ENCODE peak calls at places on chromosome 4, in five cellular contexts. B, N, E, Q and C are unnamed samples.

GRCh38 chr4:138952405-138952804 is 63.2 kb upstream of the NOCT start:
- DNase-seq in E (no peak), B (no peak), Q (no peak), N (no peak), C (no peak)

GRCh38 chr4:182799515-182800215 is 117.5 kb downstream of the DCTD start:
- DNase-seq in N (no peak), B (no peak), E (no peak), Q (no peak), C (no peak)

GRCh38 chr4:1033840-1034551 is 22.6 kb downstream of the FGFRL1 start:
- DNase-seq in Q (no peak), E (no peak), B (no peak), N (no peak), C (no peak)

GRCh38 chr4:168695288-168695687 is 198.4 kb downstream of the PALLD start:
- DNase-seq in E (no peak), B (no peak), N (no peak), Q (no peak), C (no peak)

GRCh38 chr4:101345596-101346311 is 1.6 kb downstream of the PPP3CA start:
- DNase-seq in E (no peak), N (no peak), Q (peak), B (peak), C (peak)

GRCh38 chr4:176443646-176444409 is 124.1 kb downstream of the SPCS3 start:
- DNase-seq in E (no peak), Q (peak), N (no peak), B (no peak), C (no peak)

GRCh38 chr4:25421819-25422511 is 44.9 kb downstream of the ANAPC4 start:
- DNase-seq in Q (no peak), E (no peak), B (peak), N (no peak), C (peak)

GRCh38 chr4:138241281-138242075 is 671 bp downstream of the SLC7A11 start:
- DNase-seq in N (peak), Q (peak), B (no peak), E (no peak), C (peak)

GRCh38 chr4:174218127-174218790 is 65.2 kb downstream of the FBXO8 start:
- DNase-seq in Q (no peak), E (no peak), N (no peak), B (no peak), C (no peak)

GRCh38 chr4:150256841-150257273 is 178.6 kb downstream of the DCLK2 start:
- DNase-seq in B (peak), N (no peak), E (no peak), Q (no peak), C (no peak)

GRCh38 chr4:3029464-3029863 is 44.9 kb downstream of the HTT-AS start:
- DNase-seq in E (no peak), N (no peak), Q (no peak), B (no peak), C (no peak)

GRCh38 chr4:108155373-108155772 is 13.4 kb downstream of the LEF1 start:
- DNase-seq in Q (no peak), N (no peak), B (no peak), E (no peak), C (no peak)